ENCODE peak calls at places on chromosomes 5 and 9, in ten cellular contexts. One of them, this sample, is unnamed.

GRCh38 chr5:7374186-7374585 is 21.8 kb upstream of the ADCY2 start:
- DNase-seq in thyroid gland: no peak
- DNase-seq in CD4-positive, CD25-positive, alpha-beta regulatory T cell: no peak
- DNase-seq in CD8-positive, alpha-beta memory T cell: no peak
- DNase-seq in osteoblast: no peak
- DNase-seq in heart right ventricle: no peak
- DNase-seq in right cardiac atrium: no peak
- DNase-seq in pancreas: no peak
- DNase-seq in fibroblast of mammary gland: no peak
- DNase-seq in A549: no peak
- DNase-seq in this sample: no peak

GRCh38 chr5:103066346-103066745 is 53.6 kb downstream of the GIN1 start:
- DNase-seq in CD8-positive, alpha-beta memory T cell: no peak
- DNase-seq in fibroblast of mammary gland: no peak
- DNase-seq in thyroid gland: no peak
- DNase-seq in heart right ventricle: no peak
- DNase-seq in A549: no peak
- DNase-seq in pancreas: no peak
- DNase-seq in right cardiac atrium: no peak
- DNase-seq in CD4-positive, CD25-positive, alpha-beta regulatory T cell: no peak
- DNase-seq in osteoblast: no peak
- DNase-seq in this sample: no peak

GRCh38 chr9:86939896-86940295 is 7.4 kb downstream of the GAS1 start:
- DNase-seq in pancreas: no peak
- DNase-seq in CD4-positive, CD25-positive, alpha-beta regulatory T cell: no peak
- DNase-seq in osteoblast: no peak
- DNase-seq in A549: no peak
- DNase-seq in right cardiac atrium: no peak
- DNase-seq in heart right ventricle: no peak
- DNase-seq in fibroblast of mammary gland: no peak
- DNase-seq in thyroid gland: no peak
- DNase-seq in CD8-positive, alpha-beta memory T cell: no peak
- DNase-seq in this sample: no peak

GRCh38 chr9:28774433-28775029 is 1201.2 kb upstream of the C9orf72 start:
- DNase-seq in CD4-positive, CD25-positive, alpha-beta regulatory T cell: no peak
- DNase-seq in thyroid gland: no peak
- DNase-seq in pancreas: no peak
- DNase-seq in fibroblast of mammary gland: peak; percentile 49
- DNase-seq in A549: peak; percentile 7
- DNase-seq in CD8-positive, alpha-beta memory T cell: no peak
- DNase-seq in right cardiac atrium: no peak
- DNase-seq in osteoblast: peak; percentile 9
- DNase-seq in heart right ventricle: no peak
- DNase-seq in this sample: peak; percentile 20

GRCh38 chr9:86633904-86634303 is 279.7 kb upstream of the TUT7 start:
- DNase-seq in CD8-positive, alpha-beta memory T cell: no peak
- DNase-seq in A549: no peak
- DNase-seq in heart right ventricle: no peak
- DNase-seq in osteoblast: no peak
- DNase-seq in CD4-positive, CD25-positive, alpha-beta regulatory T cell: no peak
- DNase-seq in fibroblast of mammary gland: no peak
- DNase-seq in right cardiac atrium: no peak
- DNase-seq in thyroid gland: no peak
- DNase-seq in pancreas: no peak
- DNase-seq in this sample: no peak

GRCh38 chr9:104808030-104808614 is 44.2 kb downstream of the NIPSNAP3B start:
- DNase-seq in pancreas: no peak
- DNase-seq in A549: no peak
- DNase-seq in heart right ventricle: peak; percentile 30
- DNase-seq in thyroid gland: peak; percentile 54
- DNase-seq in fibroblast of mammary gland: peak; percentile 71
- DNase-seq in CD8-positive, alpha-beta memory T cell: no peak
- DNase-seq in osteoblast: no peak
- DNase-seq in right cardiac atrium: no peak
- DNase-seq in CD4-positive, CD25-positive, alpha-beta regulatory T cell: no peak
- DNase-seq in this sample: peak; percentile 54

GRCh38 chr9:13607746-13608445 is 328.4 kb upstream of the MPDZ start:
- DNase-seq in CD8-positive, alpha-beta memory T cell: no peak
- DNase-seq in pancreas: no peak
- DNase-seq in heart right ventricle: peak; percentile 45
- DNase-seq in fibroblast of mammary gland: no peak
- DNase-seq in thyroid gland: no peak
- DNase-seq in CD4-positive, CD25-positive, alpha-beta regulatory T cell: no peak
- DNase-seq in osteoblast: no peak
- DNase-seq in A549: no peak
- DNase-seq in right cardiac atrium: no peak
- DNase-seq in this sample: no peak

GRCh38 chr5:81779125-81779934 is 28.4 kb upstream of the SSBP2 start:
- DNase-seq in A549: no peak
- DNase-seq in heart right ventricle: peak; percentile 58
- DNase-seq in osteoblast: no peak
- DNase-seq in thyroid gland: peak; percentile 83
- DNase-seq in right cardiac atrium: peak; percentile 62
- DNase-seq in fibroblast of mammary gland: peak; percentile 48
- DNase-seq in pancreas: peak; percentile 77
- DNase-seq in CD4-positive, CD25-positive, alpha-beta regulatory T cell: peak; percentile 11
- DNase-seq in CD8-positive, alpha-beta memory T cell: peak; percentile 6
- DNase-seq in this sample: no peak

GRCh38 chr5:68086857-68087256 is 128.7 kb upstream of the PIK3R1 start:
- DNase-seq in thyroid gland: no peak
- DNase-seq in right cardiac atrium: peak; percentile 32
- DNase-seq in A549: no peak
- DNase-seq in osteoblast: peak; percentile 44
- DNase-seq in pancreas: no peak
- DNase-seq in heart right ventricle: peak; percentile 32
- DNase-seq in fibroblast of mammary gland: peak; percentile 92
- DNase-seq in CD4-positive, CD25-positive, alpha-beta regulatory T cell: no peak
- DNase-seq in CD8-positive, alpha-beta memory T cell: no peak
- DNase-seq in this sample: no peak

GRCh38 chr5:8923516-8923915 is 622.4 kb downstream of the SEMA5A start:
- DNase-seq in fibroblast of mammary gland: no peak
- DNase-seq in thyroid gland: no peak
- DNase-seq in osteoblast: peak; percentile 38
- DNase-seq in pancreas: no peak
- DNase-seq in right cardiac atrium: no peak
- DNase-seq in CD8-positive, alpha-beta memory T cell: no peak
- DNase-seq in CD4-positive, CD25-positive, alpha-beta regulatory T cell: no peak
- DNase-seq in A549: no peak
- DNase-seq in heart right ventricle: no peak
- DNase-seq in this sample: no peak

GRCh38 chr5:72154076-72154756 is 46.9 kb downstream of the MAP1B start:
- DNase-seq in osteoblast: no peak
- DNase-seq in heart right ventricle: no peak
- DNase-seq in CD8-positive, alpha-beta memory T cell: no peak
- DNase-seq in thyroid gland: peak; percentile 35
- DNase-seq in CD4-positive, CD25-positive, alpha-beta regulatory T cell: no peak
- DNase-seq in fibroblast of mammary gland: no peak
- DNase-seq in pancreas: no peak
- DNase-seq in A549: no peak
- DNase-seq in right cardiac atrium: no peak
- DNase-seq in this sample: no peak

GRCh38 chr9:1606253-1606652 is 408.9 kb upstream of the SMARCA2 start:
- DNase-seq in osteoblast: no peak
- DNase-seq in pancreas: no peak
- DNase-seq in heart right ventricle: no peak
- DNase-seq in CD8-positive, alpha-beta memory T cell: no peak
- DNase-seq in thyroid gland: no peak
- DNase-seq in A549: no peak
- DNase-seq in right cardiac atrium: no peak
- DNase-seq in fibroblast of mammary gland: no peak
- DNase-seq in CD4-positive, CD25-positive, alpha-beta regulatory T cell: no peak
- DNase-seq in this sample: no peak

GRCh38 chr5:77066191-77066590 is 20.9 kb downstream of the ZBED3 start:
- DNase-seq in heart right ventricle: no peak
- DNase-seq in osteoblast: no peak
- DNase-seq in pancreas: no peak
- DNase-seq in fibroblast of mammary gland: no peak
- DNase-seq in A549: no peak
- DNase-seq in CD4-positive, CD25-positive, alpha-beta regulatory T cell: no peak
- DNase-seq in right cardiac atrium: no peak
- DNase-seq in thyroid gland: no peak
- DNase-seq in CD8-positive, alpha-beta memory T cell: no peak
- DNase-seq in this sample: no peak

GRCh38 chr9:118829334-118829733 is 539.9 kb downstream of the BRINP1 start:
- DNase-seq in A549: no peak
- DNase-seq in thyroid gland: no peak
- DNase-seq in pancreas: no peak
- DNase-seq in fibroblast of mammary gland: peak; percentile 30
- DNase-seq in osteoblast: no peak
- DNase-seq in CD8-positive, alpha-beta memory T cell: no peak
- DNase-seq in heart right ventricle: no peak
- DNase-seq in CD4-positive, CD25-positive, alpha-beta regulatory T cell: no peak
- DNase-seq in right cardiac atrium: no peak
- DNase-seq in this sample: peak; percentile 4

GRCh38 chr9:21996438-21996837 is 1.8 kb downstream of the CDKN2B-AS1 start:
- DNase-seq in fibroblast of mammary gland: no peak
- DNase-seq in pancreas: no peak
- DNase-seq in heart right ventricle: no peak
- DNase-seq in osteoblast: no peak
- DNase-seq in thyroid gland: no peak
- DNase-seq in A549: no peak
- DNase-seq in CD8-positive, alpha-beta memory T cell: no peak
- DNase-seq in CD4-positive, CD25-positive, alpha-beta regulatory T cell: no peak
- DNase-seq in right cardiac atrium: no peak
- DNase-seq in this sample: peak; percentile 52
- H3K4me3 ChIP-seq in fibroblast of mammary gland: no peak overlapping the region
- H3K4me3 ChIP-seq in pancreas: no peak overlapping the region
- H3K4me3 ChIP-seq in heart right ventricle: no peak overlapping the region
- H3K4me3 ChIP-seq in osteoblast: peak overlapping the region; percentile 94
- H3K4me3 ChIP-seq in thyroid gland: no peak overlapping the region
- H3K4me3 ChIP-seq in A549: no peak overlapping the region
- H3K4me3 ChIP-seq in CD8-positive, alpha-beta memory T cell: no peak overlapping the region
- H3K4me3 ChIP-seq in CD4-positive, CD25-positive, alpha-beta regulatory T cell: no peak overlapping the region
- H3K4me3 ChIP-seq in right cardiac atrium: no peak overlapping the region
- H3K4me3 ChIP-seq in this sample: peak overlapping the region; percentile 62

GRCh38 chr5:133744030-133744645 is 131.8 kb upstream of the FSTL4 start:
- DNase-seq in thyroid gland: no peak
- DNase-seq in CD8-positive, alpha-beta memory T cell: no peak
- DNase-seq in pancreas: no peak
- DNase-seq in fibroblast of mammary gland: no peak
- DNase-seq in heart right ventricle: no peak
- DNase-seq in A549: no peak
- DNase-seq in CD4-positive, CD25-positive, alpha-beta regulatory T cell: no peak
- DNase-seq in osteoblast: no peak
- DNase-seq in right cardiac atrium: no peak
- DNase-seq in this sample: no peak

GRCh38 chr5:133744909-133745308 is 132.6 kb upstream of the FSTL4 start:
- DNase-seq in thyroid gland: no peak
- DNase-seq in osteoblast: no peak
- DNase-seq in right cardiac atrium: no peak
- DNase-seq in A549: no peak
- DNase-seq in fibroblast of mammary gland: no peak
- DNase-seq in heart right ventricle: no peak
- DNase-seq in CD8-positive, alpha-beta memory T cell: no peak
- DNase-seq in pancreas: no peak
- DNase-seq in CD4-positive, CD25-positive, alpha-beta regulatory T cell: no peak
- DNase-seq in this sample: no peak

GRCh38 chr5:133741396-133741795 is 129.1 kb upstream of the FSTL4 start:
- DNase-seq in heart right ventricle: no peak
- DNase-seq in osteoblast: no peak
- DNase-seq in thyroid gland: no peak
- DNase-seq in pancreas: no peak
- DNase-seq in CD8-positive, alpha-beta memory T cell: no peak
- DNase-seq in right cardiac atrium: no peak
- DNase-seq in CD4-positive, CD25-positive, alpha-beta regulatory T cell: no peak
- DNase-seq in A549: no peak
- DNase-seq in fibroblast of mammary gland: no peak
- DNase-seq in this sample: no peak

GRCh38 chr5:133741818-133742355 is 129.5 kb upstream of the FSTL4 start:
- DNase-seq in heart right ventricle: no peak
- DNase-seq in pancreas: no peak
- DNase-seq in thyroid gland: no peak
- DNase-seq in CD4-positive, CD25-positive, alpha-beta regulatory T cell: no peak
- DNase-seq in right cardiac atrium: no peak
- DNase-seq in osteoblast: no peak
- DNase-seq in CD8-positive, alpha-beta memory T cell: no peak
- DNase-seq in A549: no peak
- DNase-seq in fibroblast of mammary gland: no peak
- DNase-seq in this sample: no peak

GRCh38 chr5:133742370-133743036 is 130.2 kb upstream of the FSTL4 start:
- DNase-seq in CD8-positive, alpha-beta memory T cell: no peak
- DNase-seq in A549: peak; percentile 25
- DNase-seq in heart right ventricle: no peak
- DNase-seq in CD4-positive, CD25-positive, alpha-beta regulatory T cell: no peak
- DNase-seq in right cardiac atrium: no peak
- DNase-seq in thyroid gland: no peak
- DNase-seq in pancreas: no peak
- DNase-seq in osteoblast: no peak
- DNase-seq in fibroblast of mammary gland: no peak
- DNase-seq in this sample: no peak
- H3K4me3 ChIP-seq in CD8-positive, alpha-beta memory T cell: no peak overlapping the region
- H3K4me3 ChIP-seq in A549: no peak overlapping the region
- H3K4me3 ChIP-seq in heart right ventricle: no peak overlapping the region
- H3K4me3 ChIP-seq in CD4-positive, CD25-positive, alpha-beta regulatory T cell: no peak overlapping the region
- H3K4me3 ChIP-seq in right cardiac atrium: no peak overlapping the region
- H3K4me3 ChIP-seq in thyroid gland: no peak overlapping the region
- H3K4me3 ChIP-seq in pancreas: no peak overlapping the region
- H3K4me3 ChIP-seq in osteoblast: no peak overlapping the region
- H3K4me3 ChIP-seq in fibroblast of mammary gland: no peak overlapping the region
- H3K4me3 ChIP-seq in this sample: no peak overlapping the region

GRCh38 chr9:131738293-131738692 is 1.6 kb downstream of the RAPGEF1 start:
- DNase-seq in heart right ventricle: no peak
- DNase-seq in thyroid gland: no peak
- DNase-seq in fibroblast of mammary gland: no peak
- DNase-seq in A549: no peak
- DNase-seq in osteoblast: no peak
- DNase-seq in right cardiac atrium: no peak
- DNase-seq in CD4-positive, CD25-positive, alpha-beta regulatory T cell: no peak
- DNase-seq in CD8-positive, alpha-beta memory T cell: no peak
- DNase-seq in pancreas: peak; percentile 18
- DNase-seq in this sample: no peak
- H3K4me3 ChIP-seq in heart right ventricle: peak overlapping the region; percentile 58
- H3K4me3 ChIP-seq in thyroid gland: no peak overlapping the region
- H3K4me3 ChIP-seq in fibroblast of mammary gland: peak overlapping the region; percentile 75
- H3K4me3 ChIP-seq in A549: peak overlapping the region; percentile 67
- H3K4me3 ChIP-seq in osteoblast: peak overlapping the region; percentile 85
- H3K4me3 ChIP-seq in right cardiac atrium: peak overlapping the region; percentile 99
- H3K4me3 ChIP-seq in CD4-positive, CD25-positive, alpha-beta regulatory T cell: peak overlapping the region; percentile 90
- H3K4me3 ChIP-seq in CD8-positive, alpha-beta memory T cell: peak overlapping the region; percentile 51
- H3K4me3 ChIP-seq in pancreas: no peak overlapping the region
- H3K4me3 ChIP-seq in this sample: peak overlapping the region; percentile 63

DNA sequence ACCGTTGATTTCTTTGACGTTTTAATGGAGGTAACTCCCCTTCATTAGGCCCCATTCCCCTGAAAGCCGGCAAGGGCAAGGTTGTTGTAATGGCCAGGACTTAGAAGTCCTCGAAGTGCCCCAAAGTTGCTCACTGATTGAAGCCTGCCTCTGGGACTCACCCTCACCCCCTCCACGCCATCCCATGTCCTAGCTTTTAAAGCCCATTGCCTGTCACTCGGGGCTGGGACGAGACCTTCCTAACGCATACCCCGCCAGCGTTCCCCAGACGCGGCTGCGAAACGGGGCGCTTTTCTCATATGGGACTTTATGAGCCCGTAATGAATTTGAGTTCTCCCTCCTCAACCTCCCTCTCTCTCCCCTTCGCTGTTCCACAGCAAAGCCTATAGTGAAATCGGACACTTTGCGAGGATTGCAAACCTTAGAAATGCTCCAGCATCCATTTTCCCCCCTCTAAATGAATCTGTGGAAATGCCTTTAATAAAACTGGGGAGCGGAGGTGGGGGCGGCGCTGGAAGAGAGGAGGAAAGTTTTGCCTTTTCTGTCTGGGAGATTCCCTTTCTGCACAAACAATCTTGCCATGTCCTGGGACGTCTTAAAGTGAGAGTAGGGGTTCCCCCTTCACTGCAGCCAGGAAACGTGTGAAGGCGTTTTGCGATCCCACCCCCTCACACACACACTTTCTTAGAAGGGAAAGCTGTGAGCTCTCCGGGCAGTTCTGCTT is 1.5 kb downstream of the PAPPA start:
- DNase-seq in CD8-positive, alpha-beta memory T cell: no peak
- DNase-seq in osteoblast: peak; percentile 91
- DNase-seq in thyroid gland: no peak
- DNase-seq in heart right ventricle: peak; percentile 14
- DNase-seq in fibroblast of mammary gland: peak; percentile 76
- DNase-seq in pancreas: no peak
- DNase-seq in CD4-positive, CD25-positive, alpha-beta regulatory T cell: no peak
- DNase-seq in right cardiac atrium: peak; percentile 24
- DNase-seq in A549: no peak
- DNase-seq in this sample: peak; percentile 39
- H3K4me3 ChIP-seq in CD8-positive, alpha-beta memory T cell: no peak overlapping the region
- H3K4me3 ChIP-seq in osteoblast: peak overlapping the region; percentile 83
- H3K4me3 ChIP-seq in thyroid gland: no peak overlapping the region
- H3K4me3 ChIP-seq in heart right ventricle: peak overlapping the region; percentile 53
- H3K4me3 ChIP-seq in fibroblast of mammary gland: peak overlapping the region; percentile 81
- H3K4me3 ChIP-seq in pancreas: no peak overlapping the region
- H3K4me3 ChIP-seq in CD4-positive, CD25-positive, alpha-beta regulatory T cell: no peak overlapping the region
- H3K4me3 ChIP-seq in right cardiac atrium: peak overlapping the region; percentile 89
- H3K4me3 ChIP-seq in A549: peak overlapping the region; percentile 87
- H3K4me3 ChIP-seq in this sample: peak overlapping the region; percentile 58